ENCODE peak calls at places on chromosomes 13 and 19, in five cellular contexts. D is H1, Q is K562, E is GM23338, Y is HCT116. C is an unnamed sample.

GRCh38 chr13:28000567-28000966 is 12.1 kb upstream of the URAD start:
- DNase-seq in D (no peak), Q (no peak), E (peak), Y (no peak), C (peak)

GRCh38 chr19:4455742-4456565 is 1.6 kb downstream of the UBXN6 start:
- DNase-seq in D (no peak), Q (peak), E (no peak), Y (no peak), C (peak)

GRCh38 chr19:48029431-48029830 is 14.4 kb downstream of the CABP5 start:
- DNase-seq in D (no peak), Q (no peak), E (no peak), Y (no peak), C (no peak)

GRCh38 chr19:947090-947706 is 21.4 kb downstream of the ARID3A start:
- DNase-seq in D (no peak), Q (no peak), E (no peak), Y (no peak), C (no peak)

GRCh38 chr19:7870571-7871279 is 3.5 kb downstream of the PRR36 start:
- DNase-seq in D (peak), Q (peak), E (peak), Y (peak), C (peak)

GRCh38 chr13:38670627-38671026 is 16.2 kb upstream of the FREM2 start:
- DNase-seq in D (no peak), Q (no peak), E (no peak), Y (no peak), C (no peak)

GRCh38 chr19:54164369-54165068 is 5.0 kb upstream of the LENG1 start:
- DNase-seq in D (peak), Q (peak), E (peak), Y (peak), C (peak)

GRCh38 chr13:85657942-85658341 is 141.3 kb downstream of the SLITRK6 start:
- DNase-seq in D (no peak), Q (no peak), E (no peak), Y (no peak), C (no peak)

GRCh38 chr19:39563408-39563807 is 23.4 kb upstream of the EID2 start:
- DNase-seq in D (peak), Q (no peak), E (peak), Y (peak), C (no peak)

GRCh38 chr19:17346109-17346671 is 8.8 kb downstream of the GTPBP3 start:
- DNase-seq in D (peak), Q (peak), E (peak), Y (peak), C (peak)

GRCh38 chr19:1675633-1676350 is 23.4 kb upstream of the TCF3 start:
- DNase-seq in D (no peak), Q (no peak), E (peak), Y (no peak), C (peak)

GRCh38 chr13:21240586-21240985 is 64.1 kb downstream of the MRPL57 start:
- DNase-seq in D (no peak), Q (no peak), E (no peak), Y (no peak), C (no peak)

GRCh38 chr19:49881672-49882394 is 4.3 kb downstream of the TBC1D17 start:
- DNase-seq in D (no peak), Q (peak), E (peak), Y (no peak), C (peak)

GRCh38 chr13:37656247-37656940 is 57.8 kb upstream of the POSTN start:
- DNase-seq in D (no peak), Q (no peak), E (no peak), Y (no peak), C (no peak)

GRCh38 chr19:48206402-48207093 is 36.1 kb downstream of the ZSWIM9 start:
- DNase-seq in D (no peak), Q (peak), E (no peak), Y (no peak), C (no peak)

GRCh38 chr13:19179916-19180315 is 1.7 kb downstream of the TUBA3C start:
- DNase-seq in D (no peak), Q (no peak), E (no peak), Y (no peak), C (no peak)

GRCh38 chr19:46748325-46749109 is 2.3 kb upstream of the STRN4 start:
- DNase-seq in D (no peak), Q (peak), E (peak), Y (no peak), C (peak)

GRCh38 chr19:10683064-10683426 is 18.2 kb upstream of the QTRT1 start:
- DNase-seq in D (no peak), Q (no peak), E (no peak), Y (no peak), C (no peak)
- TF ChIP-seq EZH2 in D (no peak), Q (no peak), E (no peak), Y (no peak), C (no peak)

GRCh38 chr19:13053238-13053637 is 49.4 kb downstream of the LYL1 start:
- DNase-seq in D (no peak), Q (no peak), E (no peak), Y (no peak), C (no peak)
- H3K27ac ChIP-seq in D (no peak), Q (no peak), E (no peak), Y (peak), C (no peak)

DNA sequence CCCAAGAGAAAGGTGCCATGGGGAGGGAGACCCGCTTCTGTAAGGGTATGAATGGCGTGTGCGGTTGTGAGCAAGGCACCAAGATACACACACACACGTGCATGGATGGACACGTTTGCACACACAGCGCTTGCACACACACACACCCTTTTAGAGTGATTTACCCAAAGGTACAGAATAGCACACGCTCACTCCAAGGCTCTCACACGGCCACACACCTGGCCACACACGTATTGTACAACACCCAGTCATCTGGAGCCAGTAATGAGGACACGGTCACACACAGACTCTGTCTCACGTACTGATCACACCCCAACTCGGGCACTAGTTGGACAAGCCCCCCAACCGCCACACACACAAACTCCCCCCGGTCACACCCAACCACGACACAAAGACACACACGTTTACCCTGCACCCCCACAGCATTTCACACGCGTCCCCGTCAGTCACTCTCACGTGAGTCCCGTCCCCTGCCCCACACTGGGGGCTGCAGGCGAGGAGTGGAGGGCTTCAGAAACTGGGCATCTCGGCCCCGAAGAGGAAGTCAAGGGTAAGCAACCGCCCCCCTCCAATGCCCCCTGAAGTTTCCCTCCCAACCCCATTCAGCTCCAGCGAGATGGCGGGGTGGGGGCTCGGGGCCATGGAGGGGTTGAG is 779 bp downstream of the OLFM2 start:
- DNase-seq in D (no peak), Q (no peak), E (peak), Y (no peak), C (peak)
- TF ChIP-seq EZH2 in D (no peak), Q (no peak), E (no peak), Y (no peak), C (peak)

GRCh38 chr13:26819067-26819466 is 58.5 kb upstream of the GPR12 start:
- DNase-seq in D (no peak), Q (no peak), E (no peak), Y (no peak), C (no peak)
- H3K27ac ChIP-seq in D (no peak), Q (no peak), E (no peak), Y (no peak), C (no peak)

DNA sequence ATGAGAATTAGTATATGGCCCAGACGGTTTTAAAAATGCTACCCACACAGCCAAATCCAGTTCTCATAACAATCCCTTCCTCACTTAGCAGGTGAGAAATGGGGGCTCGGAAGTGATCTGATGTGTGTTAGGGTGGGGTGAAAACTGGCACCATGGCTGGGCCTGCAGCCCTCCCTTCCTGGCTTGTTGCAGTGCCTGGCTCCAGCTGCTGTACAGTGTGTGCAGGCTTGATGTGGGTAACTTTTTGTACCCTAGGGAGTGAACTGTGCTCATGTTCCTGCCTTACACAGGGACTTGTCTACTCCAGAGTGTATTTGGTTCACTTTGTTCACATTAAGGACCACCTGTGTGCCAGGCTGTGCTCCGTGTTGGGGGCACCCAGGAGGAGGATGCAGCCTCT is 177.2 kb downstream of the LMO7 start:
- DNase-seq in D (no peak), Q (no peak), E (no peak), Y (no peak), C (no peak)
- TF ChIP-seq EZH2 in D (no peak), Q (no peak), E (no peak), Y (no peak), C (no peak)